ENCODE peak calls at places on chromosome 6, in ten cellular contexts. V, Y, B, R, I, N, J, W, G and K are unnamed samples.

GRCh38 chr6:135117413-135117968 is 62.9 kb upstream of the HBS1L start:
- DNase-seq in N (no peak), Y (no peak), B (peak), V (no peak), R (no peak), G (peak), W (no peak), J (no peak), I (no peak), K (no peak)

GRCh38 chr6:12182676-12183075 is 107.5 kb upstream of the EDN1 start:
- DNase-seq in V (no peak), I (no peak), W (no peak), B (no peak), G (no peak), R (no peak), Y (no peak), J (no peak), N (peak), K (no peak)

GRCh38 chr6:168648730-168649129 is 207.7 kb downstream of the SMOC2 start:
- DNase-seq in G (no peak), R (no peak), N (no peak), J (no peak), B (no peak), Y (no peak), V (no peak), I (no peak), W (no peak), K (no peak)

GRCh38 chr6:42460892-42461291 is 9.2 kb upstream of the TRERF1 start:
- DNase-seq in I (no peak), W (no peak), Y (no peak), J (no peak), N (peak), V (no peak), B (no peak), R (no peak), G (no peak), K (no peak)

GRCh38 chr6:41744236-41744787 is 2.9 kb downstream of the PGC start:
- DNase-seq in G (no peak), Y (no peak), R (peak), I (no peak), N (no peak), W (no peak), J (no peak), B (no peak), V (no peak), K (no peak)

GRCh38 chr6:128507337-128508310 is 12.8 kb downstream of the PTPRK start:
- DNase-seq in Y (no peak), N (peak), G (no peak), R (no peak), V (no peak), W (no peak), B (no peak), I (peak), J (peak), K (no peak)

GRCh38 chr6:112906737-112907136 is 559.6 kb downstream of the RFPL4B start:
- DNase-seq in G (no peak), I (peak), W (no peak), V (no peak), N (peak), B (no peak), J (peak), Y (peak), R (no peak), K (no peak)

GRCh38 chr6:111844921-111845320 is 28.3 kb downstream of the FYN start:
- DNase-seq in Y (no peak), R (no peak), G (peak), V (no peak), N (no peak), B (peak), I (no peak), W (no peak), J (no peak), K (no peak)

GRCh38 chr6:112018619-112019416 is 35.1 kb upstream of the CCN6 start:
- DNase-seq in N (peak), W (no peak), Y (no peak), V (no peak), R (no peak), G (no peak), B (no peak), J (peak), I (peak), K (peak)

GRCh38 chr6:107045733-107046312 is 17.8 kb downstream of the MTRES1 start:
- DNase-seq in I (no peak), Y (no peak), B (no peak), V (no peak), W (no peak), G (no peak), J (no peak), R (no peak), N (no peak), K (no peak)

GRCh38 chr6:5124526-5124925 is 39.4 kb downstream of the PPP1R3G start:
- DNase-seq in Y (no peak), N (no peak), J (no peak), V (no peak), G (no peak), B (no peak), I (no peak), W (no peak), R (no peak), K (no peak)